ENCODE peak calls at places on chromosome 9, in five cellular contexts. One of them, this sample, is unnamed.

GRCh38 chr9:81826541-81826906 is 101.7 kb upstream of the SPATA31D4 start:
- DNase-seq in GM20000: no peak
- DNase-seq in epithelial cell of esophagus: no peak
- DNase-seq in RWPE1: no peak
- DNase-seq in cardiac muscle cell: no peak
- DNase-seq in this sample: no peak

GRCh38 chr9:104078596-104078995 is 15.5 kb upstream of the SMC2 start:
- DNase-seq in GM20000: no peak
- DNase-seq in epithelial cell of esophagus: no peak
- DNase-seq in RWPE1: no peak
- DNase-seq in cardiac muscle cell: no peak
- DNase-seq in this sample: no peak

GRCh38 chr9:75417471-75417870 is 329.2 kb downstream of the OSTF1 start:
- DNase-seq in GM20000: no peak
- DNase-seq in epithelial cell of esophagus: no peak
- DNase-seq in RWPE1: no peak
- DNase-seq in cardiac muscle cell: no peak
- DNase-seq in this sample: no peak

GRCh38 chr9:75734802-75735201 is 155.7 kb upstream of the PCSK5 start:
- DNase-seq in GM20000: no peak
- DNase-seq in epithelial cell of esophagus: no peak
- DNase-seq in RWPE1: no peak
- DNase-seq in cardiac muscle cell: no peak
- DNase-seq in this sample: no peak

GRCh38 chr9:71987471-71988371 is 72.7 kb downstream of the C9orf57 start:
- DNase-seq in GM20000: no peak
- DNase-seq in epithelial cell of esophagus: no peak
- DNase-seq in RWPE1: no peak
- DNase-seq in cardiac muscle cell: no peak
- DNase-seq in this sample: no peak

GRCh38 chr9:69645488-69645887 is 26.7 kb downstream of the APBA1 start:
- DNase-seq in GM20000: no peak
- DNase-seq in epithelial cell of esophagus: peak
- DNase-seq in RWPE1: peak
- DNase-seq in cardiac muscle cell: no peak
- DNase-seq in this sample: no peak

GRCh38 chr9:125587819-125588460 is 119.1 kb downstream of the MAPKAP1 start:
- DNase-seq in GM20000: no peak
- DNase-seq in epithelial cell of esophagus: no peak
- DNase-seq in RWPE1: no peak
- DNase-seq in cardiac muscle cell: no peak
- DNase-seq in this sample: no peak

GRCh38 chr9:116566677-116567488 is 120.2 kb upstream of the TRIM32 start:
- DNase-seq in GM20000: no peak
- DNase-seq in epithelial cell of esophagus: peak
- DNase-seq in RWPE1: no peak
- DNase-seq in cardiac muscle cell: peak
- DNase-seq in this sample: no peak

GRCh38 chr9:112654282-112654681 is 63.6 kb downstream of the INIP start:
- DNase-seq in GM20000: no peak
- DNase-seq in epithelial cell of esophagus: no peak
- DNase-seq in RWPE1: no peak
- DNase-seq in cardiac muscle cell: no peak
- DNase-seq in this sample: no peak

GRCh38 chr9:129487658-129488483 is 133.0 kb downstream of the C9orf50 start:
- DNase-seq in GM20000: no peak
- DNase-seq in epithelial cell of esophagus: peak
- DNase-seq in RWPE1: no peak
- DNase-seq in cardiac muscle cell: no peak
- DNase-seq in this sample: no peak

GRCh38 chr9:136644343-136644592 is 18.4 kb upstream of the EGFL7 start:
- DNase-seq in GM20000: no peak
- DNase-seq in epithelial cell of esophagus: no peak
- DNase-seq in RWPE1: no peak
- DNase-seq in cardiac muscle cell: no peak
- DNase-seq in this sample: no peak

GRCh38 chr9:127588740-127589506 is 23.2 kb upstream of the STXBP1 start:
- DNase-seq in GM20000: no peak
- DNase-seq in epithelial cell of esophagus: no peak
- DNase-seq in RWPE1: no peak
- DNase-seq in cardiac muscle cell: no peak
- DNase-seq in this sample: no peak

GRCh38 chr9:8627944-8628679 is 828.5 kb upstream of the DMAC1 start:
- DNase-seq in GM20000: no peak
- DNase-seq in epithelial cell of esophagus: peak
- DNase-seq in RWPE1: peak
- DNase-seq in cardiac muscle cell: no peak
- DNase-seq in this sample: no peak

GRCh38 chr9:92846662-92847145 is 31.1 kb downstream of the ZNF484 start:
- DNase-seq in GM20000: no peak
- DNase-seq in epithelial cell of esophagus: no peak
- DNase-seq in RWPE1: no peak
- DNase-seq in cardiac muscle cell: no peak
- DNase-seq in this sample: no peak

GRCh38 chr9:136187683-136188586 is 17.0 kb downstream of the LHX3 start:
- DNase-seq in GM20000: no peak
- DNase-seq in epithelial cell of esophagus: no peak
- DNase-seq in RWPE1: no peak
- DNase-seq in cardiac muscle cell: no peak
- DNase-seq in this sample: no peak

GRCh38 chr9:127263244-127263643 is 1.3 kb upstream of the GARNL3 start:
- DNase-seq in GM20000: no peak
- DNase-seq in epithelial cell of esophagus: no peak
- DNase-seq in RWPE1: no peak
- DNase-seq in cardiac muscle cell: no peak
- DNase-seq in this sample: no peak

GRCh38 chr9:99015448-99015847 is 71.7 kb downstream of the COL15A1 start:
- DNase-seq in GM20000: no peak
- DNase-seq in epithelial cell of esophagus: no peak
- DNase-seq in RWPE1: no peak
- DNase-seq in cardiac muscle cell: no peak
- DNase-seq in this sample: no peak

GRCh38 chr9:33124716-33125378 is 42.3 kb downstream of the B4GALT1 start:
- DNase-seq in GM20000: peak
- DNase-seq in epithelial cell of esophagus: no peak
- DNase-seq in RWPE1: no peak
- DNase-seq in cardiac muscle cell: no peak
- DNase-seq in this sample: no peak
- TF ChIP-seq CTCF in GM20000: no peak
- TF ChIP-seq CTCF in epithelial cell of esophagus: no peak
- TF ChIP-seq CTCF in RWPE1: no peak
- TF ChIP-seq CTCF in cardiac muscle cell: no peak
- TF ChIP-seq CTCF in this sample: no peak

GRCh38 chr9:111036946-111037743 is 1.1 kb downstream of the LPAR1 start:
- DNase-seq in GM20000: peak
- DNase-seq in epithelial cell of esophagus: peak
- DNase-seq in RWPE1: peak
- DNase-seq in cardiac muscle cell: no peak
- DNase-seq in this sample: no peak

GRCh38 chr9:111039203-111039907 is 1.1 kb upstream of the LPAR1 start:
- DNase-seq in GM20000: peak
- DNase-seq in epithelial cell of esophagus: peak
- DNase-seq in RWPE1: peak
- DNase-seq in cardiac muscle cell: no peak
- DNase-seq in this sample: peak

GRCh38 chr9:111036068-111036789 is 2.0 kb downstream of the LPAR1 start:
- DNase-seq in GM20000: no peak
- DNase-seq in epithelial cell of esophagus: peak
- DNase-seq in RWPE1: peak
- DNase-seq in cardiac muscle cell: no peak
- DNase-seq in this sample: peak

GRCh38 chr9:111038336-111039202 is at the start of gene LPAR1:
- DNase-seq in GM20000: no peak
- DNase-seq in epithelial cell of esophagus: peak
- DNase-seq in RWPE1: peak
- DNase-seq in cardiac muscle cell: peak
- DNase-seq in this sample: peak

GRCh38 chr9:111037744-111038335 is 430 bp downstream of the LPAR1 start:
- DNase-seq in GM20000: peak
- DNase-seq in epithelial cell of esophagus: peak
- DNase-seq in RWPE1: peak
- DNase-seq in cardiac muscle cell: peak
- DNase-seq in this sample: peak
- TF ChIP-seq CTCF in GM20000: peak
- TF ChIP-seq CTCF in epithelial cell of esophagus: no peak
- TF ChIP-seq CTCF in RWPE1: peak
- TF ChIP-seq CTCF in cardiac muscle cell: peak
- TF ChIP-seq CTCF in this sample: peak

GRCh38 chr9:133604856-133605255 is 4.3 kb downstream of the FAM163B start:
- DNase-seq in GM20000: no peak
- DNase-seq in epithelial cell of esophagus: no peak
- DNase-seq in RWPE1: no peak
- DNase-seq in cardiac muscle cell: no peak
- DNase-seq in this sample: no peak

GRCh38 chr9:133603165-133603927 is 5.8 kb downstream of the FAM163B start:
- DNase-seq in GM20000: no peak
- DNase-seq in epithelial cell of esophagus: no peak
- DNase-seq in RWPE1: no peak
- DNase-seq in cardiac muscle cell: no peak
- DNase-seq in this sample: no peak

GRCh38 chr9:133605446-133605845 is 3.7 kb downstream of the FAM163B start:
- DNase-seq in GM20000: no peak
- DNase-seq in epithelial cell of esophagus: no peak
- DNase-seq in RWPE1: no peak
- DNase-seq in cardiac muscle cell: no peak
- DNase-seq in this sample: no peak

GRCh38 chr9:133605856-133606721 is 3.1 kb downstream of the FAM163B start:
- DNase-seq in GM20000: no peak
- DNase-seq in epithelial cell of esophagus: no peak
- DNase-seq in RWPE1: no peak
- DNase-seq in cardiac muscle cell: no peak
- DNase-seq in this sample: no peak

DNA sequence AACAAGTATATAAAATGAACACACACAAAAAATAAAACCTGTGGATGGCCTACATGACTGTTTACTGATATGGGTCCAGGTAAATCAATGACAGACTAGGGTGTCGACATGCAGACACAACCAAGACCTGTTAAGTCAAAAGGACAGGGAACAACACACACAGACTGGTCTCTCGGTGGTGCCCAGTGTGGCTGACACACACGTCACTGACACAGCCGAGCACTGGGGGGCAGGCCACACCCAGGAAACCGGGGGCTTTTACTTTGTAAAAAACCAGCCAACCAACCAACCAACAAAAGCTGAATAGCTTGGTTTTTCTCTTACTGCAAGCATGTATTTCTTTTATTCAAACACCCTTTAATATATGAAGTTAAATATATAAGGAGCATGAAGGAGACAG is 5.0 kb downstream of the FAM163B start:
- DNase-seq in GM20000: no peak
- DNase-seq in epithelial cell of esophagus: no peak
- DNase-seq in RWPE1: no peak
- DNase-seq in cardiac muscle cell: peak
- DNase-seq in this sample: no peak
- TF ChIP-seq CTCF in GM20000: no peak
- TF ChIP-seq CTCF in epithelial cell of esophagus: no peak
- TF ChIP-seq CTCF in RWPE1: no peak
- TF ChIP-seq CTCF in cardiac muscle cell: no peak
- TF ChIP-seq CTCF in this sample: no peak

DNA sequence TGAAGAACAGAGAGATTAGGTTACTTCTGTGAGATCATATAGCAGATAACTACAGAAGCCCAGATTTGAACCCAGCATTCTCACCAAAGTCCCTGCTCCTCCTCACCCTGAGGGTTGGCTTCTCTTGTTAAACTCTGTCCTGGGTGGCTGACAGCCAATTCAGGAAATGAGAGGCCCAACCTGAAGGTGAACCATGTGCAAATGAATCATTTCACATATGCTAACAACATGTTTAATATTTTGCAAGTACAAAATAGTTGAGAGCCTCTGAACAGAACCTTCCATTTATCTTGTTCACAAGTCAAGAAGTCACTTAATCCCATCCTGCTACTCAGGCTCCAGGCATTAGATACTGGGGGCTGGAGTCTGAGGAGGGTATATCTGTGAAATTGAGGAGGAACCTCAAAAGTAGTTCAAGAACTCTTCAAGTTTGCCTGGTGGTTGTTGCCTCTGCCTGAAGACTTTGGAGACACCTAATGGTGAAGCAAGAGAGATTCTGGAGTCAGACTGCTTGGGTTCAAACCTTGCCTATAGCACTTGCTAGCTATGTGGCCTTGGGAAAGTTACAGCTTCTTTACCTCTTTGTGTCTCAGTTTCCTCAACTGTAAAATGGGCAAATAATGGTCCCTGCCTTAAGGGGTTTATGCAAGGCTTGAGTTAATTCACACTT is 564.0 kb downstream of the PSAT1 start:
- DNase-seq in GM20000: no peak
- DNase-seq in epithelial cell of esophagus: peak
- DNase-seq in RWPE1: peak
- DNase-seq in cardiac muscle cell: no peak
- DNase-seq in this sample: no peak
- TF ChIP-seq CTCF in GM20000: no peak
- TF ChIP-seq CTCF in epithelial cell of esophagus: peak
- TF ChIP-seq CTCF in RWPE1: no peak
- TF ChIP-seq CTCF in cardiac muscle cell: no peak
- TF ChIP-seq CTCF in this sample: no peak

GRCh38 chr9:29211681-29212589 is 1638.7 kb upstream of the C9orf72 start:
- DNase-seq in GM20000: peak
- DNase-seq in epithelial cell of esophagus: peak
- DNase-seq in RWPE1: peak
- DNase-seq in cardiac muscle cell: peak
- DNase-seq in this sample: peak
- TF ChIP-seq CTCF in GM20000: peak
- TF ChIP-seq CTCF in epithelial cell of esophagus: peak
- TF ChIP-seq CTCF in RWPE1: peak
- TF ChIP-seq CTCF in cardiac muscle cell: peak
- TF ChIP-seq CTCF in this sample: peak

GRCh38 chr9:85064811-85065371 is 395.4 kb downstream of the NTRK2 start:
- DNase-seq in GM20000: no peak
- DNase-seq in epithelial cell of esophagus: no peak
- DNase-seq in RWPE1: no peak
- DNase-seq in cardiac muscle cell: no peak
- DNase-seq in this sample: no peak

GRCh38 chr9:85061969-85062368 is 392.4 kb downstream of the NTRK2 start:
- DNase-seq in GM20000: no peak
- DNase-seq in epithelial cell of esophagus: no peak
- DNase-seq in RWPE1: no peak
- DNase-seq in cardiac muscle cell: no peak
- DNase-seq in this sample: no peak

GRCh38 chr9:85062385-85062784 is 392.9 kb downstream of the NTRK2 start:
- DNase-seq in GM20000: no peak
- DNase-seq in epithelial cell of esophagus: no peak
- DNase-seq in RWPE1: no peak
- DNase-seq in cardiac muscle cell: no peak
- DNase-seq in this sample: no peak

GRCh38 chr9:85067792-85068191 is 398.3 kb downstream of the NTRK2 start:
- DNase-seq in GM20000: peak
- DNase-seq in epithelial cell of esophagus: no peak
- DNase-seq in RWPE1: no peak
- DNase-seq in cardiac muscle cell: no peak
- DNase-seq in this sample: no peak
- TF ChIP-seq CTCF in GM20000: no peak
- TF ChIP-seq CTCF in epithelial cell of esophagus: no peak
- TF ChIP-seq CTCF in RWPE1: no peak
- TF ChIP-seq CTCF in cardiac muscle cell: no peak
- TF ChIP-seq CTCF in this sample: no peak